ENCODE peak calls at places on chromosomes 5 and 9, in seven cellular contexts. H is H54, Y is stomach, R is vagina, L is heart left ventricle, B is A549, O is ovary. J is an unnamed sample.

GRCh38 chr5:140391312-140391711 is 10.3 kb upstream of the ANKHD1 start:
- DNase-seq in H (no peak), Y (no peak), R (no peak), L (no peak), B (no peak), O (no peak), J (no peak)

GRCh38 chr9:123669355-123669754 is 260.6 kb downstream of the DENND1A start:
- DNase-seq in H (no peak), Y (no peak), R (no peak), L (no peak), B (no peak), O (no peak), J (no peak)

GRCh38 chr5:59813761-59814562 is 79.6 kb downstream of the PDE4D start:
- DNase-seq in H (peak; percentile 11), Y (no peak), R (no peak), L (no peak), B (peak; percentile 51), O (no peak), J (no peak)

GRCh38 chr9:134358026-134358967 is 32.0 kb downstream of the RXRA start:
- DNase-seq in H (no peak), Y (peak; percentile 62), R (no peak), L (peak; percentile 71), B (no peak), O (peak; percentile 58), J (no peak)

GRCh38 chr9:80157561-80157983 is 585.8 kb downstream of the TLE4 start:
- DNase-seq in H (no peak), Y (no peak), R (no peak), L (no peak), B (no peak), O (no peak), J (no peak)

GRCh38 chr5:145852990-145853389 is 17.8 kb upstream of the PRELID2 start:
- DNase-seq in H (no peak), Y (no peak), R (no peak), L (no peak), B (no peak), O (no peak), J (no peak)

GRCh38 chr5:167554564-167555254 is 736.7 kb upstream of the WWC1 start:
- DNase-seq in H (no peak), Y (no peak), R (no peak), L (no peak), B (no peak), O (no peak), J (no peak)

GRCh38 chr5:32042571-32042970 is 131.5 kb downstream of the GOLPH3 start:
- DNase-seq in H (no peak), Y (no peak), R (no peak), L (no peak), B (no peak), O (no peak), J (no peak)

GRCh38 chr5:66694036-66694435 is 97.8 kb downstream of the MAST4 start:
- DNase-seq in H (no peak), Y (no peak), R (no peak), L (no peak), B (no peak), O (no peak), J (no peak)

GRCh38 chr9:29799227-29799626 is 2225.9 kb upstream of the C9orf72 start:
- DNase-seq in H (no peak), Y (no peak), R (no peak), L (no peak), B (no peak), O (no peak), J (no peak)

GRCh38 chr5:73280386-73280785 is 107.4 kb downstream of the TMEM174 start:
- DNase-seq in H (no peak), Y (no peak), R (no peak), L (no peak), B (no peak), O (no peak), J (no peak)

GRCh38 chr5:53965459-53965858 is 344.9 kb downstream of the ARL15 start:
- DNase-seq in H (no peak), Y (no peak), R (no peak), L (no peak), B (no peak), O (no peak), J (no peak)

DNA sequence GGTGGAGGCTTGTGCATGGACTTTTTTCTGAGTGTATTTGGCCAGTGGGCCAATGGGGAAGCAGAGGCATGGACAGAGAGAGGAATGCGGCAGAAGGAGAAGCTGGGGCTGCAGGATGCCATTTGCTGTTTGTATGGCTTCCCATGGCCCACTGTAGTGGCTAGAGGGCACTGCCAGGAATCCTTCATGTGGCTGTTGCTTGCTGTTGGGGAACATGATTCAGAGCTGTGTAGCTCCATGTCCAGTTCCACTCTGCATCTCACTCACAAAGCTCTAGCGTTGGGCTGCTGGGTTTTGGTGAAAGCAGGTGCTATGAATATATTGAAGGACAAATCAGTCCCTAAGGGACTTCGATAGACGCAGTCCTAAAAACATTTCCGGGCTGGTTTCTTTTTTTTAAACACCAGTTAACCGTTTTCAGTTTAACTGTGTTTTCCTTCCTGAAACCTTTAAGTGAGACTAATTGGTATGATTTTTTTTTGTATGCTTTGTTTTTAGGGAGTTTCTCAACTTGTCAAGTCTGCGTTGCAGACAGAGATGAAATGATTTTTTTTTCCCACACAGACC is 51.3 kb downstream of the SLC22A5 start:
- DNase-seq in H (no peak), Y (no peak), R (no peak), L (no peak), B (no peak), O (no peak), J (no peak)
- TF ChIP-seq POLR2A in H (no peak), Y (no peak), R (no peak), L (no peak), B (no peak), O (no peak), J (no peak)

GRCh38 chr9:37464426-37465248 is 613 bp downstream of the ZBTB5 start:
- DNase-seq in H (peak; percentile 30), Y (peak; percentile 72), R (no peak), L (peak; percentile 81), B (peak; percentile 70), O (peak; percentile 76), J (peak; percentile 76)

GRCh38 chr9:37465249-37466036 is at the start of gene ZBTB5:
- DNase-seq in H (peak; percentile 61), Y (peak; percentile 99), R (peak; percentile 99), L (peak; percentile 100), B (peak; percentile 99), O (peak; percentile 99), J (peak; percentile 100)

GRCh38 chr9:37464006-37464405 is 1.2 kb downstream of the ZBTB5 start:
- DNase-seq in H (no peak), Y (no peak), R (no peak), L (no peak), B (no peak), O (no peak), J (no peak)

GRCh38 chr9:37468620-37469019 is 3.4 kb upstream of the ZBTB5 start:
- DNase-seq in H (no peak), Y (no peak), R (no peak), L (no peak), B (no peak), O (no peak), J (no peak)

DNA sequence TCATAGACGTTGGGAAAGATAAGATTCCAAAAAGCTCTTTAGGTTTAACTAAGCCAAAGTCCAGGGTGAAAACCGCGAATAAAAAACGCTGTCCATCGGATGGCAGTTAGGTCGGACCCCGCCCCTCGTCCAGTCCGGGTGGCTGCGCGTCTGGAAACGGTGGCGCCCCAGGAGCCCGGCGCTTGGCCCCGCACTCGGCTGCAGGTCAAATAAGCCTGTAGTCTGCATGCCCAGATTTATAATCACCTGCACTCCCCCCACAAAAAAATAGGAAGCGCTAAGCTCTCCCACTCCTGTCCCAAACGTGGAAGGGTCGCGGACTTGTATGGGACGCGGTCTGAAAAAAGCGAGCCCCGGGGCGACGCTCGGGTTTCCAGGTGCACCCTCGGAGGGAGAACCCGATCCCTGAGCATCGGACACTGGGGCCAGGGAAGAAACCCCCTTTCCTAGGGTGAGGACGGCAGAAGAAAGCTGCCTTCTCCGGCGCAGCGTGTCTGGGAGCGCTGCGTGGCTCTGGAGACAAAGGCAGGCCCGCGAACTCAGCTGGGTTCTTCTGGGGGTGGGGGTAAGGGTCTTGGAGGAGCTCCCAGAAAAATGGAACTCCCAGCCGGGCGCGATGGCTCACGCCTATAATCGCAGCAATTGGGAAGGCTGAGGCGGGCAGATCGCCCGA is 923 bp upstream of the ZBTB5 start:
- DNase-seq in H (peak; percentile 19), Y (peak; percentile 74), R (no peak), L (peak; percentile 67), B (peak; percentile 79), O (peak; percentile 74), J (peak; percentile 95)
- TF ChIP-seq POLR2A in H (peak; percentile 63), Y (no peak), R (no peak), L (no peak), B (peak; percentile 76), O (peak; percentile 76), J (no peak)

DNA sequence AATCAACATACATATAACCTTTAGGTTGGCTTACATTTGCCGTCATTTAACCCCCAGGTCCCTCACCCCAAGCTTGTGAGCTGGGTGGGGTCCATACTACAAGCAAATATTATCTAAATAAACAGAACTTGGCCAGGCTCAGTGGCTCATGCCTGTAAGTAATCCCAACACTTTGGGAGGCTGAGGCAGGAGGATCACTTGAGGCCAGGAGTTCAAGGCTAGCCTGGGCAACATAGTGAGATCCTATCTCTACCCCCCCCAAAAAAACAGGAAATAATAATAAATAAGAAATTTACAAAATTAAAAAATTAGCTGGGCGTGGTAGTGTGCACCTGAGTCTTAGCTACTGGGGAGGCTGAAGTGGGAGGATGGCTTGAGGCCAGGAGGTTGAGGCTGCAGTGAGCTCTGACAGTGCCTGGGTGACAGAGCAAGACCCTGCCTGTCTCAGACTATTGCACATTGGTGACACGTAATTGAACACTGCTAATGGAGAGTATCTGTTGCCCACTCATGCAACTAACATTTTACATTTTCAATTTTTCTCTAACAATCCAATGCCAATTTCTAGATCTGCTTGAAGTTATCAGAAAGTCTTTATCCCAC is 18.9 kb downstream of the FNBP1 start:
- DNase-seq in H (no peak), Y (no peak), R (no peak), L (no peak), B (no peak), O (no peak), J (no peak)
- TF ChIP-seq POLR2A in H (no peak), Y (no peak), R (no peak), L (no peak), B (no peak), O (no peak), J (no peak)

GRCh38 chr9:114389612-114390368 is 2.0 kb upstream of the AKNA start:
- DNase-seq in H (no peak), Y (no peak), R (no peak), L (no peak), B (no peak), O (no peak), J (no peak)
- TF ChIP-seq POLR2A in H (no peak), Y (no peak), R (no peak), L (no peak), B (no peak), O (no peak), J (no peak)

DNA sequence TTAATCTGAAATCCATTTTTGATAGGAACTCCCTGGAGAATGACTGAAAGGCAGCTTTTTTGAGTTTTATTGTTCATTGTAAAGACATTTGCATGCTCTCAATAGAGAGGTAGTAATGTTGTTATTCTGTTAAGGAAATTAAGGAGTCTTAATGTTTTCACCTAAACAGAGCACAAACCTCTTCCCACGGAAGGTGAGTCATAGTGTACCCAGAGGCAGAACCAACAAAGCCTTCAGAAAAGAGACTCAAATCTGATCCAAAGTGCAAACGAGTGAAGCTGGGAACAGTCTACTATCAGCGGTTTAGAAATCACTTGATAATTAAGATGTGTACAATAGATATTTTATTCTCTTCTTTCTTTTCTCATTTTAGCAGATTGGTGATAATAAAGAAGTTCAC is 470.5 kb downstream of the PLK2 start:
- DNase-seq in H (no peak), Y (no peak), R (no peak), L (no peak), B (peak; percentile 8), O (no peak), J (no peak)
- TF ChIP-seq POLR2A in H (no peak), Y (no peak), R (no peak), L (no peak), B (no peak), O (no peak), J (no peak)

J was measured in lower leg skin.